ENCODE peak calls at places on chromosome 6, in ten cellular contexts. Y is CD8-positive, alpha-beta T cell; C is heart left ventricle; Q is endothelial cell; J is stomach; O is testis; S is A673; T is GM23338; W is MM.1S; R is mesothelial cell of epicardium. M is an unnamed sample.

GRCh38 chr6:151723152-151723551 is 84.3 kb upstream of the ESR1 start:
- DNase-seq in C (no peak), S (no peak), W (no peak), Y (no peak), O (no peak), T (no peak), J (no peak), R (no peak), Q (no peak), M (no peak)

GRCh38 chr6:113723182-113723581 is 134.0 kb upstream of the MARCKS start:
- DNase-seq in J (no peak), T (no peak), W (no peak), C (no peak), Q (peak), Y (no peak), R (no peak), O (no peak), S (no peak), M (no peak)

GRCh38 chr6:148459228-148459627 is 116.6 kb downstream of the SASH1 start:
- DNase-seq in R (no peak), T (no peak), W (no peak), O (no peak), C (no peak), Q (no peak), S (no peak), J (no peak), Y (no peak), M (no peak)

GRCh38 chr6:61842005-61842404 is 444.0 kb downstream of the KHDRBS2 start:
- DNase-seq in W (no peak), C (no peak), O (no peak), J (no peak), S (no peak), R (no peak), Q (no peak), Y (no peak), T (no peak), M (no peak)

GRCh38 chr6:24824142-24824755 is 25.5 kb upstream of the ARMH2 start:
- DNase-seq in R (no peak), J (no peak), Y (no peak), W (no peak), S (peak), T (no peak), O (no peak), Q (no peak), C (no peak), M (no peak)

GRCh38 chr6:47079638-47080037 is 37.5 kb upstream of the ADGRF1 start:
- DNase-seq in Y (no peak), R (no peak), Q (no peak), O (no peak), S (peak), T (peak), J (no peak), W (no peak), C (no peak), M (no peak)

GRCh38 chr6:114008331-114008730 is 37.4 kb upstream of the HDAC2 start:
- DNase-seq in R (no peak), T (no peak), S (no peak), O (no peak), J (no peak), C (no peak), Y (no peak), Q (no peak), W (no peak), M (no peak)

GRCh38 chr6:829646-830045 is 136.7 kb upstream of the EXOC2 start:
- DNase-seq in T (peak), W (no peak), O (no peak), S (no peak), Y (no peak), C (no peak), J (no peak), R (no peak), Q (no peak), M (no peak)

GRCh38 chr6:27679308-27679967 is 206.5 kb upstream of the ZNF184 start:
- DNase-seq in C (no peak), S (no peak), R (no peak), W (no peak), Y (no peak), T (peak), Q (no peak), O (no peak), J (no peak), M (no peak)

GRCh38 chr6:4344317-4344899 is 209.0 kb upstream of the ECI2 start:
- DNase-seq in J (no peak), Y (no peak), Q (no peak), W (no peak), C (no peak), T (no peak), O (no peak), S (no peak), R (no peak), M (no peak)

GRCh38 chr6:43834528-43835145 is 64.6 kb downstream of the VEGFA start:
- DNase-seq in S (no peak), O (no peak), Q (no peak), T (no peak), Y (no peak), J (no peak), R (no peak), C (no peak), W (no peak), M (no peak)

GRCh38 chr6:40042232-40042631 is 108.0 kb upstream of the MOCS1 start:
- DNase-seq in J (no peak), R (no peak), O (no peak), T (no peak), W (peak), Q (no peak), S (no peak), C (no peak), Y (no peak), M (no peak)

GRCh38 chr6:20933057-20933792 is 399.0 kb downstream of the CDKAL1 start:
- DNase-seq in Q (no peak), Y (no peak), T (no peak), W (no peak), R (no peak), J (no peak), O (no peak), C (no peak), S (no peak), M (no peak)

GRCh38 chr6:134689177-134689576 is 260.7 kb downstream of the ALDH8A1 start:
- DNase-seq in Y (no peak), Q (no peak), O (peak), T (no peak), S (no peak), R (no peak), W (no peak), J (no peak), C (peak), M (no peak)

GRCh38 chr6:12923644-12924235 is 207.2 kb downstream of the PHACTR1 start:
- DNase-seq in W (no peak), T (no peak), R (no peak), J (no peak), O (no peak), Y (no peak), S (no peak), Q (no peak), C (no peak), M (no peak)

GRCh38 chr6:6758915-6759654 is 170.6 kb downstream of the LY86 start:
- DNase-seq in R (no peak), S (peak), O (peak), Y (no peak), T (peak), C (peak), Q (peak), J (peak), W (peak), M (peak)

GRCh38 chr6:1406306-1407058 is 17.1 kb downstream of the FOXF2 start:
- DNase-seq in R (no peak), T (no peak), J (peak), W (no peak), C (no peak), O (peak), Q (no peak), Y (no peak), S (no peak), M (peak)

GRCh38 chr6:29968905-29969304 is 26.6 kb downstream of the HLA-A start:
- DNase-seq in Y (no peak), C (no peak), O (no peak), S (no peak), T (no peak), Q (no peak), J (no peak), W (no peak), R (no peak), M (no peak)

GRCh38 chr6:136738178-136739057 is 53.9 kb downstream of the MAP3K5 start:
- DNase-seq in S (no peak), R (no peak), T (no peak), J (no peak), Y (no peak), W (no peak), Q (no peak), C (no peak), O (peak), M (peak)

GRCh38 chr6:54441687-54442248 is 133.5 kb downstream of the TINAG start:
- DNase-seq in R (no peak), Y (no peak), W (no peak), Q (no peak), O (no peak), T (no peak), S (no peak), J (no peak), C (no peak), M (no peak)

GRCh38 chr6:146551545-146551944 is 7.9 kb downstream of the RAB32 start:
- DNase-seq in W (no peak), T (no peak), R (no peak), O (no peak), S (no peak), Q (no peak), C (no peak), Y (no peak), J (no peak), M (no peak)

GRCh38 chr6:19408331-19408730 is 428.8 kb upstream of the ID4 start:
- DNase-seq in W (no peak), C (no peak), S (no peak), Y (no peak), Q (no peak), T (no peak), J (no peak), O (no peak), R (no peak), M (no peak)

GRCh38 chr6:13488015-13488895 is 855 bp upstream of the GFOD1 start:
- DNase-seq in O (peak), Y (no peak), Q (peak), W (no peak), C (peak), J (peak), T (peak), S (peak), R (no peak), M (no peak)

GRCh38 chr6:141133836-141134235 is 998.9 kb upstream of the GJE1 start:
- DNase-seq in C (no peak), O (no peak), S (no peak), R (no peak), Q (no peak), W (no peak), J (no peak), Y (no peak), T (no peak), M (no peak)

GRCh38 chr6:105207524-105208269 is 27.9 kb upstream of the POPDC3 start:
- DNase-seq in R (no peak), S (no peak), C (no peak), Y (no peak), W (no peak), Q (no peak), O (no peak), T (no peak), J (no peak), M (peak)

GRCh38 chr6:118914598-118914997 is 20.4 kb downstream of the MCM9 start:
- DNase-seq in Q (no peak), W (no peak), R (no peak), T (no peak), J (no peak), Y (no peak), C (no peak), S (no peak), O (no peak), M (no peak)

GRCh38 chr6:75381878-75382633 is 97.5 kb upstream of the TMEM30A start:
- DNase-seq in W (no peak), S (peak), J (no peak), R (no peak), O (no peak), Q (no peak), Y (no peak), T (no peak), C (no peak), M (no peak)

GRCh38 chr6:143337201-143337949 is 113.1 kb downstream of the ADAT2 start:
- DNase-seq in Q (peak), O (peak), Y (peak), C (peak), R (no peak), W (no peak), T (peak), S (peak), J (peak), M (no peak)

GRCh38 chr6:25961619-25962367 is 809 bp upstream of the TRIM38 start:
- DNase-seq in R (no peak), O (no peak), Q (no peak), W (peak), T (peak), S (no peak), J (no peak), C (no peak), Y (no peak), M (no peak)

GRCh38 chr6:164928041-164928321 is 381.4 kb downstream of the C6orf118 start:
- DNase-seq in O (no peak), J (no peak), C (no peak), W (no peak), S (no peak), Q (no peak), Y (no peak), T (no peak), R (no peak), M (no peak)

GRCh38 chr6:44272529-44272928 is 2.3 kb downstream of the TMEM151B start:
- DNase-seq in S (no peak), W (no peak), J (no peak), Y (no peak), Q (no peak), T (no peak), C (no peak), O (no peak), R (no peak), M (no peak)

GRCh38 chr6:32968770-32969684 is 633 bp downstream of the BRD2 start:
- DNase-seq in W (peak), Y (peak), J (peak), C (peak), O (peak), Q (peak), T (peak), R (peak), S (peak), M (peak)

GRCh38 chr6:90369024-90369519 is 72.4 kb upstream of the BACH2 start:
- DNase-seq in Y (no peak), O (peak), J (peak), W (peak), S (peak), C (peak), R (no peak), Q (no peak), T (peak), M (peak)

DNA sequence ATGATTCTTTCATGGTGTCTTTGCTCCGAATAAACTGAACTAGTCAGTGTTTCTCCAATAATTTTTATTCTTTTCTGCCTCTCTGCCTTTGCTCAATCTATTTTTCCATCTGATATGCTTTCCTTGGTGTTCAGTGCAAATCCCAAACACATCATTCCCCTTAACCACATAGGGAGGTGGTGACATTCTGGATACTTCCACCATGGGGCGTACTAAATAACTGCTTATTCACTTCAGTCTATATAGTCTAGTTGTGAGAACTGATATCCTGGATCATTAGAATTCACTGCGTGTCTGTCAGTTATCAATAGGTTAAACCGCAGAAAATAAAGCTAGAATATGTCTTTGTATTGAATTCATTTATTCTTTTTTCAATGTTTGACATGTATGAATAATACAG is 83.1 kb downstream of the KCNQ5 start:
- DNase-seq in C (no peak), O (no peak), Q (no peak), Y (no peak), T (peak), R (no peak), W (no peak), J (no peak), S (peak), M (no peak)
- TF ChIP-seq CTCF in C (no peak), O (no peak), Q (no peak), Y (no peak), T (peak), R (no peak), W (no peak), J (no peak), S (peak), M (peak)

DNA sequence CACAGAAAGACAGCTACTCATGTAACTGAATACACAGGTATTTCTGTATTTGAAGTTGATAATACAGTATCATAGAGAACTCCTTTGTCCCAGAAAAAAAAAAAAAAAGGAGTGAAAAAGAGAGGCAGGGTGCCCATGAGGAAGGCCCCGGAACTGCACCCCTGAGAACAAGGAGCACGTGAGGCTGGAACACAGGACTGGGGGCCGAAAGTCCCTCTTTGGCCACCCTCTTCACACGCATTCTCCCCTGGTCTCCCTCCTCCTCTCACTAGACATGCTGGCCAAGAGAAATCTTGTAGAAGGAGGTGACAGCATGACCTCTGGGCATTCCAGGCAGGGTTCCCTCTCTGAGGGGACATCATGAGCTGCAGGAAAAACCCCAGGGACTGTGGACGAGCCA is 62.7 kb upstream of the TRAF3IP2 start:
- DNase-seq in T (peak), S (no peak), C (no peak), Q (peak), Y (no peak), R (no peak), J (no peak), O (no peak), W (no peak), M (no peak)
- TF ChIP-seq CTCF in T (peak), S (no peak), C (peak), Q (peak), Y (no peak), R (peak), J (no peak), O (peak), W (no peak), M (peak)

GRCh38 chr6:71887006-71887743 is 825 bp downstream of the RIMS1 start:
- DNase-seq in R (no peak), Y (no peak), C (no peak), O (no peak), Q (no peak), T (peak), W (no peak), S (no peak), J (no peak), M (no peak)
- TF ChIP-seq CTCF in R (no peak), Y (no peak), C (no peak), O (no peak), Q (no peak), T (no peak), W (peak), S (no peak), J (no peak), M (no peak)

GRCh38 chr6:138512615-138513014 is 13.3 kb upstream of the NHSL1 start:
- DNase-seq in O (no peak), C (no peak), Y (no peak), R (no peak), T (peak), J (no peak), S (no peak), Q (no peak), W (no peak), M (no peak)
- TF ChIP-seq CTCF in O (no peak), C (no peak), Y (no peak), R (no peak), T (no peak), J (no peak), S (no peak), Q (no peak), W (no peak), M (no peak)